ENCODE peak calls at places on chromosomes 2 and 18, in five cellular contexts. J, W, X, R and S are unnamed samples. For H3K27me3 and H3K9me3, the result is how much of the 10 kb centered on the place peaks cover.

GRCh38 chr2:239156516-239157265 is 244.1 kb downstream of the HDAC4 start:
- DNase-seq in J (no peak), W (peak), X (no peak), R (peak), S (peak)

GRCh38 chr2:22694856-22695255 is 690.1 kb upstream of the KLHL29 start:
- DNase-seq in J (no peak), W (no peak), X (no peak), R (no peak), S (no peak)

GRCh38 chr2:121907905-121908304 is 152.5 kb downstream of the TSN start:
- DNase-seq in J (no peak), W (no peak), X (no peak), R (no peak), S (no peak)

GRCh38 chr2:242046184-242046826 is 176.8 kb downstream of the RTP5 start:
- DNase-seq in J (no peak), W (no peak), X (no peak), R (no peak), S (no peak)

GRCh38 chr2:212908682-212909435 is 242.6 kb downstream of the IKZF2 start:
- DNase-seq in J (no peak), W (no peak), X (no peak), R (no peak), S (no peak)

GRCh38 chr2:74130211-74130995 is 17.3 kb downstream of the BOLA3 start:
- DNase-seq in J (no peak), W (no peak), X (no peak), R (no peak), S (peak)

GRCh38 chr2:239380831-239381708 is 19.8 kb downstream of the HDAC4 start:
- DNase-seq in J (no peak), W (no peak), X (no peak), R (no peak), S (no peak)

GRCh38 chr2:205198130-205198505 is 484.2 kb upstream of the NRP2 start:
- DNase-seq in J (no peak), W (peak), X (no peak), R (no peak), S (no peak)

GRCh38 chr18:66735933-66736332 is 132.0 kb upstream of the CDH19 start:
- DNase-seq in J (no peak), W (no peak), X (no peak), R (no peak), S (no peak)

GRCh38 chr2:169509230-169509917 is at the start of gene KLHL41:
- DNase-seq in J (no peak), W (no peak), X (no peak), R (no peak), S (no peak)

GRCh38 chr2:223590964-223591363 is 11.2 kb downstream of the SCG2 start:
- DNase-seq in J (no peak), W (no peak), X (no peak), R (no peak), S (no peak)

GRCh38 chr18:22167471-22168151 is 1.8 kb upstream of the GATA6 start:
- DNase-seq in J (no peak), W (peak), X (no peak), R (peak), S (peak)
- H3K27me3 ChIP-seq in J (under half), W (half or more), X (under half), R (under half), S (under half)

GRCh38 chr2:120222186-120223033 is 790 bp downstream of the TMEM185B start:
- DNase-seq in J (no peak), W (peak), X (no peak), R (no peak), S (no peak)

GRCh38 chr2:120224735-120225548 is 1.7 kb upstream of the TMEM185B start:
- DNase-seq in J (no peak), W (no peak), X (no peak), R (no peak), S (no peak)

GRCh38 chr2:120223034-120223912 is at the start of gene TMEM185B:
- DNase-seq in J (peak), W (peak), X (peak), R (peak), S (peak)

GRCh38 chr2:120225549-120226065 is 2.4 kb upstream of the TMEM185B start:
- DNase-seq in J (no peak), W (no peak), X (no peak), R (no peak), S (no peak)

DNA sequence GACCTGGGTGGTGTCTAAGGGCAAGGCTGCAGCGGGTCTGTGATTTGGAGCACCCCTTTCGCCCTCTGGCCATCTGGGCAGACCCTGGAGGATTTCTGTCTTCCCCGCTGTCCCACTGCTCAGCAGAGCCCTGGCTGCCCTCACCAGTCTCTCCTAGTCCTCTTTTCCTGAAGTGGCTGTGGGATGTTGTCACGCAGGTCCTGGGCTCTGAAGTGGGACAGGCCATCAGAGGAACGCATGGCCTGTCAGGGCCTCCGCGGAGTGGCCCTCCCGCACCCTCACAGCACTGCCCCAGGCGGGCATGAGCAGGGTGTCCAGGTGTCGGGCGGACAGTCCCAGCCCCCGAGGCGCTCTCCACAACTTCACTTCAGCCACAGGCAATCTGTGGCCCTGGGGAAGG is 1.1 kb upstream of the TMEM185B start:
- DNase-seq in J (no peak), W (no peak), X (no peak), R (no peak), S (no peak)
- H3K27ac ChIP-seq in J (no peak), W (peak), X (no peak), R (no peak), S (no peak)

DNA sequence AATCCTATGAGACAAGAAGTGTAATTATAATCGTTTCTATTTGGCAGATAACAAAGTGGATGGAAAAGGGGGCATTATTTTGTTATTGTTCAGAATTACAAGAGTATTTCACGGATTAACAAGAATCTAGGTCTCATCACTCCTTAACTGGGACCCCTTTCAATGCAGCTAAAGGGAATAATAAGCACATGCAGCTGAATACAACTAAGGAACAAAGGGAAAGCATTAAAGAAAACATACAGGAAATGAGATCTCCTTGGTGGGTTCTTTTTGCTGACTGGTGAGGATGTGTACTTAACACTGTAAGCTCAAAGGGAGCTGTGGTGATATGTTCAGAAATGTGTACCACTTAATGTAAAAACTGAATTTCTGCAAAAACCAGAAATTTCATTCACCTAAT is 140.5 kb upstream of the WDSUB1 start:
- DNase-seq in J (no peak), W (no peak), X (no peak), R (no peak), S (no peak)
- H3K9me3 ChIP-seq in J (under half), W (under half), X (under half), R (under half), S (under half)

GRCh38 chr2:237256845-237257244 is 157.1 kb downstream of the COL6A3 start:
- DNase-seq in J (no peak), W (peak), X (no peak), R (no peak), S (peak)

GRCh38 chr2:237260032-237260431 is 153.9 kb downstream of the COL6A3 start:
- DNase-seq in J (no peak), W (no peak), X (no peak), R (no peak), S (no peak)

GRCh38 chr2:237257471-237257951 is 156.5 kb downstream of the COL6A3 start:
- DNase-seq in J (no peak), W (peak), X (no peak), R (no peak), S (peak)

GRCh38 chr2:237259201-237259600 is 154.8 kb downstream of the COL6A3 start:
- DNase-seq in J (no peak), W (no peak), X (no peak), R (no peak), S (no peak)

DNA sequence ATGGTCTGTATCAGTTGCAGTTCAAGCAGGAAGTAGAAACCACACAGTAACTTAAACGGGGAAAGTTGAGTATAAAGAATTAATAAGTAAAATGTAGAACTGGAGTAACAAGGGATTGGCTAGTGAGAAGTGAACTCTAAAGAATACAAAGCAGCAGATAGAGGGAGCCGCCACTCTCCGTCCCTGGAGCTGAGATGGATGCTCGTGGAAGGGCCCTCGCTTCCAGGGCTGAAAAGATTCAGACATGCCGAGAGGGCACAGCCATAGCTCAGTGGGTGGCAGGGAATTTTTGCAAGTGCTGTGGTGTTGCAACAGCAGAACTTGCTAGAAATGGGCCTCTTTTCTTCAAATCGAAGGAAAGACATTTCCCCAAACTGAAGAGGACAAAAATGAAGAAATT is 155.8 kb downstream of the COL6A3 start:
- DNase-seq in J (no peak), W (no peak), X (no peak), R (no peak), S (peak)
- H3K27me3 ChIP-seq in J (under half), W (under half), X (under half), R (under half), S (under half)

DNA sequence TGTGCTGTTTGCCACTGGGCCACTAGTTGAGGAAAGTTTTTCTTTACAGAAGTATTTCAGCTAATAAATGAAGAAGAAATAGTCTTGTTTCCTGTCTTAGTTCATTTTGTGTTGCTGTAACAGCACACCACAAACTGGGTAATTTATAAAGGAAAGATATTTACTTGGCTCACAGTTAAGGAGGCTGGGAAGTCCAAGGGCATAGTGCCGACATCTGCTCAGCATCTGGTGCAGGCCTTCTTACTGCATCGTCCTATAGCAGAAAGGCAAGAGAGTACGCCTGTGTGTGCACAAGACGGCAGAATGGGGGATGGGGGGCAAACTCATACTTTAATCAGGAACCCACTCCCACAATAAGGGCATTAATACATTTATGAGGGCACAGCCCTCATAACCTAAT is 88.1 kb downstream of the TCF7L1 start:
- DNase-seq in J (no peak), W (peak), X (no peak), R (no peak), S (no peak)
- H3K27ac ChIP-seq in J (no peak), W (no peak), X (no peak), R (no peak), S (no peak)

DNA sequence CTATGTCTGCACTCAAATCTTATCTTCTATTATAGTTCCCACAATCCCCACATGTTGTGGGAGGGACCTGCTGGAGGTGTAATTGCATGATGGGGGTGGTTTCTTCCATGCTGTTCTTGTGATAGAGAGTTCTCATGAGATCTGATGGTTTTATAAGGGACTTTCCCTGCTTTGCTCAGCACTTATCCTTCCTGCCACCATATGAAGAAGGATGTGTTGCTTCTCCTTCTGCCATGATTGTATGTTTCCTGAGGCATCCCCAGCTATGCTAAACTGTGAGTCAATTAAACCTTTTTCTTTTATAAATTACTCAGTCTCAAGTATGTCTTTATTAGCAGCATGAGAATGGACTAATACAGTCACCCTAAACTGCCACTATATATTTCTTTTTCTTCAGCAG is 79.1 kb downstream of the SH3YL1 start:
- DNase-seq in J (no peak), W (no peak), X (no peak), R (no peak), S (no peak)
- H3K9me3 ChIP-seq in J (under half), W (under half), X (under half), R (under half), S (under half)

DNA sequence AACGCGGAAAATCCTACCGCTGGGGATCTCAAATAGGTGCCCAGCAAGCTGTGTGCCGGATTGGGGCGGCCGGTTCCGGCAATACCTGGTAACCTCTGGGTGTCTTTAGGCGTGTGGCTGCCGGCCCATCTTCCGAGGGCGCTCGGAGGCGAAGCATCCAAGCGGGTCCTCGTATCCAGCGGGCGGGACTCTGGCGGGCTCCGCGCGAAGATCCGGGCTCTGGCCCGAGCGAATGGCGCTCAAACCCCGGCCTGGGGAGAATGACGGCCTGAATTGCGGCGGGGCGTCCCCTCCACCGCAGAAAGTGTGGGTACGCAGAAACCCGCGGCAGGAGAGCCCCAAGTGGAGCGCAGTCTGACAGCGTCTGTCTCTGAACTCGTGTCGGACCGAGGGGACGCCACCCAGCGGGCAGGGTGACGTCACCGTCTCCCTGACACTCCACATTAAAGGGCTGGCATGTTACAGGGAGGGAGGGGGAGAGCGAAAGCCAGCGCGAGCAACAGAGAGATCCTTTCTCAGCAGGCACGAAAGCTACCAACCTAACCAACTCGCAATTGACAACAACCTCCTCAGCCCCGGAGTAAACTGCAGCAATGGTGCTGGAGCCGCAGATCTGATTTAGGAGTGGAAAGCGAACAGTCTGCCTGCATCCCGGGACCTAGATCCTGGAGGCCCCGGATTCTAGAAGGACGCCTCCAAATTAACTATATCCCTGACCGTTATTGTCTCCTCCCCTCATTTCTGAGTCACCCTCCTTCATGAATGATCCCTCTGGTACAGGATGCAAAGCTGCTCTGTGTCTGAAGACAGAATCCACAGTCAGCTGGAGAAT is at the start of gene SKOR2:
- DNase-seq in J (no peak), W (no peak), X (no peak), R (no peak), S (no peak)
- H3K27me3 ChIP-seq in J (under half), W (half or more), X (under half), R (half or more), S (half or more)

DNA sequence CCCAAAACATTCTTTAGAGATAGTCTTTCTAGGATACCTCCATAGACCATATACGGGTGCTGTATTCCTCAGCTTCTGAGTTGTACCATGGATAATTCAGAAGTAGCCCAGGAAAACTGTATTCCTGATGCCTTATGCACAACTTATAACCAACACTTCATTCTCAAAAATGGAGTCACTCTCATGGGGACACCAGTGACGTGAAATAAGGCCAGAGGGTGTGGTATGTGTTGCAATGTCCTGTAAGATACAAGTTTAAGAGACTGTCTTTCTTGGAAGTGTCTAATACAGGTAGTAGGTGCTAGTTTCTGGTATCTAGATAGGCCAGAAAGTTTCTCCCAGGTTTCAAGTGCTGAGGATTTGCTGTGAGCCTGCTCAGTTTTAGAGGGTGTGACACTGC is 36.1 kb downstream of the COX7A2L start:
- DNase-seq in J (no peak), W (no peak), X (no peak), R (no peak), S (no peak)
- H3K27ac ChIP-seq in J (no peak), W (no peak), X (no peak), R (no peak), S (no peak)

DNA sequence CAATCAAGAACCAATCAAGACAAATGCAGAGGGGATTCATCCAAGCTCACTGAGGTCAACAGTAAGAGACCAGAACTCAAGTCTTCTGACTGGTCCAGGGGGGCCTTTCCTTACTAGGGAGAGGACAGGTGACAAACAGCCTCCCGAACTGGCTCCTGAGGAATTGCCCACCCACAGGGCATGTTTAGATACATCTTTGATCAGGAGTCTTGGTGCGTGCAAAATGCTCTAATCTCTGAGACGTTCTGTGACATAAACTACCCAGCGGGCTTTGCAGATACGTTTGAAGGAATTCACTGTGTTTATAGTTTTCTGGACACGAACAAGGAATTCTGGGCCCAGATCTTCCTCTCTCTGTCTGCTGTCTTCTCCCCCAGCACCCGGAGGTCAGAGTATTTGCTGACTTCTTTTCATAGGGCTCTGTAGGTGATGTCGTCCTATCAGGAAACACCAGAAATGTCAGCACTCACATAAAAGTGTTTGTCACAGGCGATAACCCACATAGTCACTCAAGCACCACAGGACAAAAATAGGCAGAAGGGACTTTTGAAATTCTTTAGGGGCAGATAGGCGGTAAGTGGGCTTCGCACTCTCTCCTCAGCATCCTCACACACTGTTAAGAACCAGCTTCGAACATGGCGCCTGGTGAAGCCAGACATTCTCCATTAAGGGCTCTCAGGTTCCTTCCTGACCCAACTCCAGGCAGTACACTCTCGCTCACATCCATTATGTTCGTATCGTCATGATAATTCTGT is 349.0 kb downstream of the CYRIA start:
- DNase-seq in J (no peak), W (no peak), X (no peak), R (no peak), S (no peak)
- H3K9me3 ChIP-seq in J (under half), W (under half), X (under half), R (under half), S (under half)